ENCODE peak calls at places on chromosomes 2 and 18, in seven cellular contexts. P is ovary; B is thoracic aorta; S is pancreas; M is OCI-LY7; F is tibial artery; J is CD8-positive, alpha-beta memory T cell. W is an unnamed sample. For H3K4me1, the result is how much of the 10 kb centered on the place peaks cover.

GRCh38 chr18:56711706-56712445 is 60.7 kb downstream of the WDR7 start:
- DNase-seq in P (no peak), F (no peak), B (no peak), S (no peak), M (no peak), J (no peak), W (no peak)

GRCh38 chr2:47019991-47020681 is 104.5 kb upstream of the MCFD2 start:
- DNase-seq in J (no peak), B (no peak), S (no peak), M (no peak), P (no peak), F (no peak), W (no peak)

GRCh38 chr2:128451636-128452411 is 133.2 kb upstream of the HS6ST1 start:
- DNase-seq in M (no peak), J (no peak), F (peak), P (peak), S (no peak), B (no peak), W (no peak)

GRCh38 chr18:59744271-59744721 is 47.1 kb upstream of the CCBE1 start:
- DNase-seq in M (no peak), P (no peak), S (no peak), B (no peak), J (no peak), F (no peak), W (no peak)

GRCh38 chr2:101873543-101873942 is 118.2 kb upstream of the IL1R2 start:
- DNase-seq in S (no peak), B (no peak), M (peak), P (no peak), J (no peak), F (no peak), W (no peak)

GRCh38 chr18:901769-902168 is 2.9 kb upstream of the ADCYAP1 start:
- DNase-seq in S (no peak), M (no peak), F (no peak), B (no peak), J (no peak), P (no peak), W (no peak)

GRCh38 chr2:226048625-226049024 is 649.1 kb downstream of the NYAP2 start:
- DNase-seq in S (no peak), P (no peak), M (no peak), F (no peak), J (no peak), B (no peak), W (no peak)

GRCh38 chr18:7038330-7038846 is 79.2 kb downstream of the LAMA1 start:
- DNase-seq in F (peak), P (peak), B (peak), J (no peak), S (no peak), M (peak), W (peak)

GRCh38 chr2:41896186-41896846 is 151.5 kb upstream of the PKDCC start:
- DNase-seq in S (no peak), F (no peak), M (no peak), P (no peak), J (peak), B (no peak), W (no peak)

GRCh38 chr2:68667371-68667770 is 24.0 kb downstream of the PROKR1 start:
- DNase-seq in J (no peak), B (no peak), M (no peak), F (no peak), S (no peak), P (no peak), W (no peak)

GRCh38 chr2:108967757-108968156 is 21.3 kb downstream of the EDAR start:
- DNase-seq in J (no peak), P (no peak), B (no peak), M (no peak), F (no peak), S (no peak), W (no peak)

GRCh38 chr2:98907385-98907784 is 28.6 kb downstream of the CRACDL start:
- DNase-seq in P (no peak), S (peak), B (no peak), F (no peak), J (no peak), M (no peak), W (no peak)

GRCh38 chr2:8567469-8568108 is 114.3 kb upstream of the ID2 start:
- DNase-seq in J (no peak), M (no peak), B (no peak), F (no peak), S (no peak), P (no peak), W (no peak)

GRCh38 chr2:105600949-105601708 is 143.6 kb upstream of the NCK2 start:
- DNase-seq in S (no peak), M (no peak), F (no peak), J (no peak), P (no peak), B (no peak), W (no peak)

GRCh38 chr2:55151721-55152433 is 80.2 kb downstream of the CLHC1 start:
- DNase-seq in M (no peak), S (no peak), J (no peak), B (no peak), P (no peak), F (no peak), W (no peak)

GRCh38 chr2:55152475-55153422 is 79.3 kb downstream of the CLHC1 start:
- DNase-seq in P (no peak), J (no peak), F (no peak), M (no peak), S (no peak), B (no peak), W (no peak)

GRCh38 chr2:55155206-55155605 is 76.9 kb downstream of the CLHC1 start:
- DNase-seq in B (no peak), F (no peak), S (no peak), M (no peak), P (no peak), J (no peak), W (no peak)

GRCh38 chr2:55154525-55155030 is 77.5 kb downstream of the CLHC1 start:
- DNase-seq in P (no peak), J (no peak), M (no peak), B (no peak), S (no peak), F (no peak), W (no peak)

DNA sequence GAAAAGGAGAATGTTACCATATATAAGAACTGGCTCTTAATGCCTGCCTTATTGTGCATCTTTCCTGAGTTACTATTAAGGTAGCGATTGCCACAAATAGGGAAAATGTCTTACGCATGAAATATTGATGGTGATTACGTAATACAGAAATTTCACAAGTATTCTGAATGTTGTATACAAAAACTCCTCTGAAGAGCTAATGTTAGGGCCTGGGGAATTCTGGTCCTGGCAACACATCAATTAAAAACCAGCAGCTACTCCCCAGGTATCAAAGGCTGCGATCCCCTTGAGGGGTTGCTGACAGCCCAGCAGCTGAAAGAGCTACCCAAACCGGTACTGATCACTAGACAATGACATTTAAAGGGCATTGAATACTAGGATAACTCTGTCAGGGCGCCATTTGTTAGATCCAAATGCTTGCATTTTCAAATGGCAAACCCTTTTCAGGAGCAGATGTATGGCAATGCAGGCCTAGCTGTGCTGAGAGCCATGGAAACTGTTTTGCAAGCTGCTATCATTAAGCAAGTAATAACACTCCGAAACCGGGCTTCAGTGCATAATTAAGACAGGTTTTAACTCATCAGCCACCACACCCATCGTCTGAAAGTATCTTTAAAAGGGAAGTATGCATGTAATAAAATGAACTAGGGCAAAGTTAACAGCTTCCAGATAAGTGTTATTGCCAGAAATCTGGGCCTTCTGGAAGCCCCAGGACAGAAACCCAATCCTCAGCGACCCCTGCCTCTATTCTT is 78.4 kb downstream of the CLHC1 start:
- DNase-seq in P (no peak), F (no peak), M (no peak), B (no peak), J (no peak), S (no peak), W (no peak)
- H3K4me1 ChIP-seq in P (under half), F (half or more), M (under half), B (half or more), J (under half), S (under half), W (half or more)

GRCh38 chr2:64145119-64145518 is 899 bp upstream of the PELI1 start:
- DNase-seq in S (no peak), P (no peak), J (no peak), F (no peak), B (no peak), M (no peak), W (no peak)
- H3K4me1 ChIP-seq in S (under half), P (under half), J (under half), F (under half), B (under half), M (under half), W (under half)

DNA sequence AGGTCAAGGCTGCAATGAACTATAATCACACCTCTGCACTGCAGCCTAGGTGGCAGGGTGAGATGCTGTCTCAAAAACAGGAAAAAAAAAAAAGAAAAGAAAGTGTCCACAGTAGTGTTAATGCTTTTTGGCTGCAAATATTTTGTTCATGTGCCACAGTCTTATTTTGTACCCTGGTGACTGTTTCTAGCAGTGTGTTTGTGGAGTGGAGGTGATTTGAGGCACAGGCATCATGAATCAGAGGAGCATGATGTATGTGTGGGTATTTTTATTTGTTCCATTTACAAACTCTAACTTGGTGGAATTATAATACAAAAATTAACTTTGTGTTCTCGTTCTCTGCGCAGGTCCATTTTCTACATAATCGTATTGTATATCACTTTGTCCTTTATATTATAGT is 30.6 kb downstream of the DTNA start:
- DNase-seq in J (no peak), F (no peak), S (no peak), M (no peak), P (no peak), B (no peak), W (no peak)
- H3K4me1 ChIP-seq in J (under half), F (under half), S (under half), M (under half), P (under half), B (under half), W (under half)

GRCh38 chr2:30253873-30254691 is 22.7 kb downstream of the LBH start:
- DNase-seq in M (no peak), P (no peak), S (no peak), J (no peak), F (no peak), B (no peak), W (no peak)
- H3K4me1 ChIP-seq in M (under half), P (under half), S (under half), J (half or more), F (half or more), B (half or more), W (under half)

DNA sequence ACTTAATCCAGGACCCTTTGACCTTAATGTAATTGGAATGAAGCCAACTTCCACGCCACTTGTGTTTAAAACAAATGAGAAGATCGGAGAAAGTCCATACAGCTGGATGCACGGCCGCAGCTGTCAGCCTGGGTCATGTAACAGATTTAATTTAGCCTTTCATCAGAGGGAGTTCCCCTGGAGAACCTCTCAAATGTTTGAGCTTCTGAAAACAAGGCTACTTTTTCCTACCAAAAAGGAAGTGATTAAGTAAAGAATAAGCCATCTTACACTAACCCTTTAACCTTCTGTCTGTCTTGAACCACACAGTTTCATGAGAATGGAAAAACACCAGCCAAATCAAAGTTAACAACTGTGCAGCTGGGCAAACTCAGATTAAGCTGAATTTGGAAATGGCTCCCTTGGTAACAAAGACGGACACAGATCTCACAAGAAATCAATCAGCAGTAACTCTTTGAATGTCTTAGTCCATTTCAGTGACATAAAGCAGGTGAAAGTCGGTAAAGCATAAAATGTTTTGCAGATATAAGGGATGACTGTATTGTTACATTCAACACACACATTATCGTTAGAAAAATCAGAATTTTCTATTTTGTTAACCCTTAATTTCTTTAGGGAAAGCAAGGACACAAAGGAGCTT is 103.5 kb downstream of the DOCK10 start:
- DNase-seq in M (peak), J (no peak), S (no peak), F (no peak), P (no peak), B (no peak), W (no peak)
- H3K4me1 ChIP-seq in M (under half), J (half or more), S (under half), F (half or more), P (under half), B (half or more), W (under half)

GRCh38 chr2:224882291-224883171 is 159.7 kb downstream of the DOCK10 start:
- DNase-seq in F (no peak), M (no peak), B (no peak), J (no peak), P (no peak), S (no peak), W (no peak)

GRCh38 chr2:224885295-224885694 is 157.0 kb downstream of the DOCK10 start:
- DNase-seq in P (no peak), B (no peak), S (no peak), F (no peak), J (no peak), M (no peak), W (no peak)

GRCh38 chr2:224883700-224884099 is 158.6 kb downstream of the DOCK10 start:
- DNase-seq in P (no peak), M (no peak), F (no peak), S (no peak), B (no peak), J (no peak), W (no peak)

GRCh38 chr2:224883172-224883516 is 159.1 kb downstream of the DOCK10 start:
- DNase-seq in S (no peak), B (no peak), J (no peak), M (no peak), F (no peak), P (no peak), W (no peak)

DNA sequence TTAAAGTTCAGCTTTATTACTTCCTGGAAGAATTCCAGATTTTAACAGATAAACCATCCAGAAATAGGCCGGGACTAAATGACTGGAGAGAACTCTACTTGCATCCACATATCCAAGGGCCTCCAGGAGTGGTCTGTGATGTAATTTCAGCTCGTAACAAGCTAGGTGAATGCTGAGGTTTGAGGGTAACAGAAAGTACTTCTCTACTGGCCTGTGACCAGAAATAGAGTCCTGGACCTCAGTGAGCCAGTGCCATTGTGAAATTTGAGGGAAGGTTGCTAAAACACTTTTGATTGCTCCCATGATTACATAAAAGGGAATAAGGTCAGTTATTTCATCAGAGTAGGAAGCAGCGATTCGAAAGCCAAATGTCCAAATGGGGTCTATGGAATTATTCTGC is 158.1 kb downstream of the DOCK10 start:
- DNase-seq in S (no peak), P (no peak), M (no peak), J (no peak), F (no peak), B (no peak), W (no peak)
- H3K4me1 ChIP-seq in S (under half), P (under half), M (under half), J (under half), F (under half), B (under half), W (under half)

W was measured in tibial nerve.